ENCODE peak calls at places on chromosomes 16 and 17, in four cellular contexts. One of them, this sample, is unnamed.

GRCh38 chr17:31310877-31311276 is 3.0 kb downstream of the EVI2B start:
- DNase-seq in GM13976: no peak
- DNase-seq in fibroblast of mammary gland: no peak
- DNase-seq in heart right ventricle: no peak
- DNase-seq in this sample: no peak

GRCh38 chr17:71412803-71413202 is 708.0 kb upstream of the SOX9 start:
- DNase-seq in heart right ventricle: no peak
- DNase-seq in fibroblast of mammary gland: peak
- DNase-seq in GM13976: no peak
- DNase-seq in this sample: peak

GRCh38 chr16:54503436-54503835 is 216.8 kb upstream of the IRX3 start:
- DNase-seq in fibroblast of mammary gland: no peak
- DNase-seq in heart right ventricle: no peak
- DNase-seq in GM13976: no peak
- DNase-seq in this sample: no peak

GRCh38 chr17:59332890-59333377 is 1.5 kb downstream of the YPEL2 start:
- DNase-seq in fibroblast of mammary gland: peak
- DNase-seq in heart right ventricle: peak
- DNase-seq in GM13976: no peak
- DNase-seq in this sample: no peak

GRCh38 chr17:7656958-7657715 is 6.4 kb downstream of the ATP1B2 start:
- DNase-seq in heart right ventricle: peak
- DNase-seq in GM13976: no peak
- DNase-seq in fibroblast of mammary gland: no peak
- DNase-seq in this sample: no peak

GRCh38 chr17:57810740-57811632 is 38.9 kb downstream of the MRPS23 start:
- DNase-seq in heart right ventricle: peak
- DNase-seq in fibroblast of mammary gland: peak
- DNase-seq in GM13976: no peak
- DNase-seq in this sample: no peak

GRCh38 chr17:31629696-31630470 is 229.2 kb downstream of the COPRS start:
- DNase-seq in heart right ventricle: no peak
- DNase-seq in fibroblast of mammary gland: peak
- DNase-seq in GM13976: no peak
- DNase-seq in this sample: peak

GRCh38 chr17:70144260-70144846 is 25.0 kb upstream of the KCNJ2 start:
- DNase-seq in fibroblast of mammary gland: peak
- DNase-seq in GM13976: no peak
- DNase-seq in heart right ventricle: no peak
- DNase-seq in this sample: peak

GRCh38 chr17:78889525-78889924 is 13.5 kb downstream of the CEP295NL start:
- DNase-seq in heart right ventricle: no peak
- DNase-seq in GM13976: peak
- DNase-seq in fibroblast of mammary gland: no peak
- DNase-seq in this sample: no peak

DNA sequence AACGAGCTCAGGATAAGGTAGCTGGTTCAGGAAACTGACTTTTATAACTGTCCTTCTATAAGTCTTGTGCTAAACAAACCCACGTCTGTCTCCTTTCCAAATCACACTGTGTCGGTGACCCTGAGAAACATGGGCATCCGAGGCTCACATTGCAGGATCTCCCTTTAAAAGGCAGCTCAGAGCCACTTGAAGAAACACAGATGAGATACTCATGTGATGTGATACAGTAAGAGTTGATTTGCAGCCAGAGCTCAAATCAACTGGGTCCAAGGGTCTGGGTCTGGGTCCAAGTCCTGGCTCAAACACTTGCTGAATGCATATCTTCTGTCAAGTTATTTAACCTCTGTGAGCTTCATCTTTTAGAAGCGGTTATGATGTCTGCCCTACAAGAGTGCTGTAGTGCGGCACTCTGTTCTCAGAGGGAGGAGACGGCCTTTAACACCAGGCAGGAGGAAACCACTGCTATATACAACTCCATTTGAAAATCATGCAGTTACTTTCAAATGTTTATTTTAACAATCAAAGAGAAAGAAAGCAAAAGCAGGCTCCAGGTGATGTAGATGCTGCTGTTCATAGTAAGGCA is 6.4 kb downstream of the KRT38 start:
- DNase-seq in fibroblast of mammary gland: no peak
- DNase-seq in GM13976: no peak
- DNase-seq in heart right ventricle: no peak
- DNase-seq in this sample: no peak
- TF ChIP-seq CTCF in fibroblast of mammary gland: no peak
- TF ChIP-seq CTCF in GM13976: no peak
- TF ChIP-seq CTCF in heart right ventricle: no peak
- TF ChIP-seq CTCF in this sample: no peak

GRCh38 chr16:8863594-8864424 is 5.0 kb downstream of the CARHSP1 start:
- DNase-seq in heart right ventricle: peak
- DNase-seq in GM13976: no peak
- DNase-seq in fibroblast of mammary gland: peak
- DNase-seq in this sample: no peak
- TF ChIP-seq CTCF in heart right ventricle: no peak
- TF ChIP-seq CTCF in GM13976: no peak
- TF ChIP-seq CTCF in fibroblast of mammary gland: no peak
- TF ChIP-seq CTCF in this sample: no peak

DNA sequence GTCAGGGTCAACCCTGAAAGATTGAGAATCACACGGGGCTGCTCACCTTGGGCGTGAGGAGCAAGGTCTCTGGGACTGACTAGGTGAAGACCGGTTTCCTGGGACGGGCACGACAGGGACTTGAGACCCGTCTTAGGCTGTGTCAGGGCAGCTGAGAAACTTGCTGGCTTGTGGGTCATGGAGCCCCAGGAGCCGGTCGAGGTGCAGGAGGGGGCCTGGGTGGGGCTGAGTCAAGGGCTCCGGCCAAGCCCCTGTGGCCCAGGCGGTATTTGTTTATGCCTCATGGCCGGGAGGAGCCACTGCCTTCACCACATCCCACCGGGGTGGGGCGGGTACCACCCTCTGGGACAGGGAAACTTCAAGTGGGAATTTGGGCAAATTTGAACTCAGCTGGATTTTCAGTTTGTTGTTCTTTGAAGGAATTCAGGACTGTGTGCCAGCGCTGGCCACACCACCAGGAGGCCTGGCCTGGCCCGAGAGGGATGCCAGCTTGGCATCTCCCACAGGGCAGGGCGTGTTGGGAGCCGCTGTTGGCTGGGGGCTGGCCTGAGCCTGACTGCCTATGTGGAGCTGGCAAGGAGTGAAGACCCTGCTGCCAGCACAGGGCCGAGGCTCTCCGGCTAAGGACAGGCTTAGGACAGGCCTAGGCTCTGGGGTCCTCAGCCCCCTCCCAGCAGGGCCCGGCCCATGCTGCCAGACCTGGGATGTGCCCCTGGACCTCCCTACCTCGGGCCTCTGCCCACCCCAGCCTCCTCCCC is 116.1 kb downstream of the METRNL start:
- DNase-seq in fibroblast of mammary gland: peak
- DNase-seq in heart right ventricle: peak
- DNase-seq in GM13976: no peak
- DNase-seq in this sample: peak
- TF ChIP-seq CTCF in fibroblast of mammary gland: no peak
- TF ChIP-seq CTCF in heart right ventricle: no peak
- TF ChIP-seq CTCF in GM13976: no peak
- TF ChIP-seq CTCF in this sample: peak

DNA sequence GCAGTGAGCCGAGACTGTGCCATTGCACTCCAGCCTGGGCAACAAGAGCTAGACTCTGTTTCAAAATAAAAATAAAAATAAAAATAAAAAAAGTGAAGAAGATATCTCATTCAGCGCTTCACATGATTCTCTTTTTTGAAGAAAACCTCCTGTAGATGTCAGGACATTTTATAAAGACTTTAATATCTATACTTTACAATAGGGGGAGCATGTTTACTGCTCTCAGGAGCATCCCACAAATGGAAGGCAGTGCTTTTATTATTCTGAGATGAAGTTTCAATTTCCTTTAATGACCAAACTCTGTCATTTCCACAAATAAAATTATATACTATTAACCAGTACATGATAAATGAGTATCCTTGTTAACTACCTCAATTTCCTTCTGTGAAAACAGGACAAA is 118.7 kb upstream of the MYOCD start:
- DNase-seq in heart right ventricle: no peak
- DNase-seq in GM13976: no peak
- DNase-seq in fibroblast of mammary gland: no peak
- DNase-seq in this sample: no peak
- TF ChIP-seq CTCF in heart right ventricle: peak
- TF ChIP-seq CTCF in GM13976: no peak
- TF ChIP-seq CTCF in fibroblast of mammary gland: no peak
- TF ChIP-seq CTCF in this sample: no peak

GRCh38 chr16:17213025-17213424 is 257.7 kb downstream of the XYLT1 start:
- DNase-seq in heart right ventricle: no peak
- DNase-seq in fibroblast of mammary gland: no peak
- DNase-seq in GM13976: no peak
- DNase-seq in this sample: no peak

GRCh38 chr16:17206712-17207111 is 264.0 kb downstream of the XYLT1 start:
- DNase-seq in fibroblast of mammary gland: peak
- DNase-seq in heart right ventricle: no peak
- DNase-seq in GM13976: no peak
- DNase-seq in this sample: no peak

GRCh38 chr16:17215306-17215705 is 255.5 kb downstream of the XYLT1 start:
- DNase-seq in GM13976: no peak
- DNase-seq in fibroblast of mammary gland: no peak
- DNase-seq in heart right ventricle: no peak
- DNase-seq in this sample: no peak

GRCh38 chr16:17213974-17214373 is 256.8 kb downstream of the XYLT1 start:
- DNase-seq in GM13976: no peak
- DNase-seq in fibroblast of mammary gland: peak
- DNase-seq in heart right ventricle: no peak
- DNase-seq in this sample: no peak

GRCh38 chr16:17211797-17212196 is 259.0 kb downstream of the XYLT1 start:
- DNase-seq in fibroblast of mammary gland: peak
- DNase-seq in heart right ventricle: no peak
- DNase-seq in GM13976: no peak
- DNase-seq in this sample: no peak
- TF ChIP-seq CTCF in fibroblast of mammary gland: peak
- TF ChIP-seq CTCF in heart right ventricle: no peak
- TF ChIP-seq CTCF in GM13976: peak
- TF ChIP-seq CTCF in this sample: no peak

DNA sequence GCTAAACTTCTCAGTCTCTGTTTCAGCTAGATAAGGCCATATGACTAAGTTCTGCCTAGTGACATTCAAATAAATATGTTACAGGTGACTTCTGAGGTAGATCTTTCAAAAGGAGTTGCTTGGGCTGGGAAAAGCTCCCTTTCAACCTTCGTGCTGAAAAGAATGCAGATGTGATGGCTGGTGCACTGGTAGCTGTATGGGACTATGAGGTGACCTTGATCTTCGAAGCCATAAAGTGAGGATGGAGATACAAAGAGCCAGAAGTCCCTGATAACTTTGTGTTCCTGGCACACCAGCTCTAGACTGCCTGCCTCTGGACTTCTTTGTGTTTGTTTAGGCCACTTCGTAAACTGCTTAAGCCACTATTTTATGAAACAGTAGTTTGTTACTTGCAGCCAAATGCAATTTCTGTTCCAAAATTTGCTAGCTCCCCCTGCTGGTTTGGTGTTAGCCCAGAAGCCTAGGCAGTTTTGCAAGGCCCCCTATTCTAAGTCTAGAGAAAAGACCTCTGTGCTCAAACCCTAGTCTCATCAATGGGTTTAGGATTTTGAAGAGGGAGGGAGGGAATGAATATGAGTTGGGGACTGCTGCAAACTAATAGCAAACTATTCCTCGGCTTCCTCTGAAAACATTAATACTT is 23.3 kb upstream of the ERCC4 start:
- DNase-seq in heart right ventricle: no peak
- DNase-seq in GM13976: no peak
- DNase-seq in fibroblast of mammary gland: peak
- DNase-seq in this sample: peak
- TF ChIP-seq CTCF in heart right ventricle: no peak
- TF ChIP-seq CTCF in GM13976: no peak
- TF ChIP-seq CTCF in fibroblast of mammary gland: peak
- TF ChIP-seq CTCF in this sample: peak

GRCh38 chr16:56631197-56631596 is 1.3 kb upstream of the MT1M start:
- DNase-seq in heart right ventricle: no peak
- DNase-seq in fibroblast of mammary gland: no peak
- DNase-seq in GM13976: no peak
- DNase-seq in this sample: peak

GRCh38 chr16:56628486-56629035 is 3.0 kb downstream of the MT1E start:
- DNase-seq in heart right ventricle: no peak
- DNase-seq in GM13976: no peak
- DNase-seq in fibroblast of mammary gland: peak
- DNase-seq in this sample: peak

GRCh38 chr16:56631832-56632159 is 663 bp upstream of the MT1M start:
- DNase-seq in fibroblast of mammary gland: no peak
- DNase-seq in heart right ventricle: no peak
- DNase-seq in GM13976: no peak
- DNase-seq in this sample: no peak

GRCh38 chr16:56629531-56629930 is 2.9 kb upstream of the MT1M start:
- DNase-seq in heart right ventricle: no peak
- DNase-seq in fibroblast of mammary gland: no peak
- DNase-seq in GM13976: no peak
- DNase-seq in this sample: no peak

GRCh38 chr16:56630134-56630533 is 2.3 kb upstream of the MT1M start:
- DNase-seq in fibroblast of mammary gland: no peak
- DNase-seq in heart right ventricle: no peak
- DNase-seq in GM13976: peak
- DNase-seq in this sample: no peak
- TF ChIP-seq CTCF in fibroblast of mammary gland: no peak
- TF ChIP-seq CTCF in heart right ventricle: no peak
- TF ChIP-seq CTCF in GM13976: no peak
- TF ChIP-seq CTCF in this sample: no peak

DNA sequence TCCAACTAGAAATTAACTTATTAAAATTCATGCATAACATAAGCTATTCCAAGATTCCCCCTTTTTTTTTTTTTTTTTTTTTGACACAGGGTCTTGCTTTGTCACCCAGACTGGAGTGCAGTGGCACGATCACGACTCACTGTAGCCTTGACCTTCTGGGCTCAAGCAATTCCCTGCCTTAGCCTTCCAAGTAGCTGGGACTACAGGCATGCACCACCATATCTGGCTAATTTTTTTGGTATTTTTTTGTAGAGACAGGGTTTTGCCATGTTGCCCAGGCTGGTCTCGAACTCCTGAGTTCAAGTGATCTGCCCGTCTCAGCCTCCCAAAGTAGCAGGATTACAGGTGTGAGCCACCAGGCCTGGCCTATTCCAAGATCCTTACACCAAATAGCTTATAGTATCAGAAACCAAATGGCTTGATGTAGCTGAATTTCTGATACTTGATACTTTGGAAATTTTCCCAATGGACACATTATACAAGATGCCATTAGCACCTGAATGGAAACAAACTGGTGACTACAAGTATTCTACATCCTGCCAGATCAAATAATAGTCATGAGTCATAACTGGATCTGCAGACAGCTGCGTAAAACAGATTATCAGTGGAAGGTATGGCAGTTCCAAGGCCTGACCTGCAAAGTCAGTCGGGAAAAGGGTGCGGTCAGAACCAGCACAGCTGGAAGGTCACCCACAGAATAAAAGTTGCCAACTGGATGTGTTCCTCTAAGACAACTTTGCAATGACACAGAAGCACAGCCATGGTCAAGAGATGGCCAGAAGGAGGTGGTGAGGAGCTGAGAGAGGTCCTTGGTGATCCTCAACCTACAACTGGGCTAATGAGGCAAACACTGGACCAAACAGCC is 14.5 kb downstream of the TUBG1 start:
- DNase-seq in fibroblast of mammary gland: peak
- DNase-seq in GM13976: no peak
- DNase-seq in heart right ventricle: no peak
- DNase-seq in this sample: peak
- TF ChIP-seq CTCF in fibroblast of mammary gland: peak
- TF ChIP-seq CTCF in GM13976: no peak
- TF ChIP-seq CTCF in heart right ventricle: no peak
- TF ChIP-seq CTCF in this sample: no peak